ENCODE peak calls at places on chromosomes 3 and 15, in nine cellular contexts. G, B, L, P, U, V, Z, M and Y are unnamed samples.

GRCh38 chr3:106819445-106819844 is 557.8 kb upstream of the CCDC54 start:
- DNase-seq in G (no peak), B (no peak), L (no peak), P (no peak), U (no peak), V (no peak), Z (peak; percentile 67), M (no peak), Y (no peak)

GRCh38 chr3:159018341-159018740 is 216.5 kb downstream of the MFSD1 start:
- DNase-seq in G (no peak), B (no peak), L (no peak), P (no peak), U (no peak), V (no peak), Z (no peak), M (no peak), Y (no peak)

GRCh38 chr3:146100825-146101444 is 60.0 kb downstream of the PLOD2 start:
- DNase-seq in G (no peak), B (no peak), L (no peak), P (no peak), U (no peak), V (no peak), Z (no peak), M (no peak), Y (peak; percentile 77)

GRCh38 chr15:55799287-55800212 is 56.6 kb upstream of the PRTG start:
- DNase-seq in G (peak; percentile 74), B (no peak), L (peak; percentile 77), P (peak; percentile 58), U (no peak), V (no peak), Z (peak; percentile 27), M (peak; percentile 10), Y (peak; percentile 54)

GRCh38 chr3:97658670-97659285 is 105.8 kb upstream of the ARL6 start:
- DNase-seq in G (peak; percentile 13), B (no peak), L (no peak), P (peak; percentile 53), U (no peak), V (no peak), Z (peak; percentile 58), M (peak; percentile 27), Y (peak; percentile 20)

GRCh38 chr15:45640610-45641009 is 5.8 kb downstream of the SQOR start:
- DNase-seq in G (no peak), B (no peak), L (peak; percentile 84), P (peak; percentile 73), U (no peak), V (no peak), Z (no peak), M (no peak), Y (peak; percentile 97)

GRCh38 chr15:79943820-79944219 is 27.2 kb downstream of the BCL2A1 start:
- DNase-seq in G (peak; percentile 56), B (no peak), L (peak; percentile 34), P (no peak), U (no peak), V (no peak), Z (no peak), M (no peak), Y (no peak)

GRCh38 chr3:66998899-66999235 is 760 bp downstream of the KBTBD8 start:
- DNase-seq in G (no peak), B (no peak), L (no peak), P (no peak), U (no peak), V (no peak), Z (peak; percentile 49), M (no peak), Y (no peak)

GRCh38 chr3:153173758-153174516 is 11.9 kb downstream of the RAP2B start:
- DNase-seq in G (no peak), B (no peak), L (no peak), P (no peak), U (no peak), V (no peak), Z (no peak), M (no peak), Y (no peak)

GRCh38 chr15:40921949-40922607 is 7.1 kb upstream of the DLL4 start:
- DNase-seq in G (no peak), B (no peak), L (no peak), P (no peak), U (no peak), V (no peak), Z (no peak), M (no peak), Y (no peak)

GRCh38 chr3:101100361-101101009 is 107.3 kb upstream of the ABI3BP start:
- DNase-seq in G (no peak), B (no peak), L (no peak), P (no peak), U (no peak), V (no peak), Z (no peak), M (no peak), Y (no peak)

GRCh38 chr3:48039487-48040190 is 23.4 kb upstream of the MAP4 start:
- DNase-seq in G (no peak), B (no peak), L (peak; percentile 63), P (peak; percentile 76), U (no peak), V (no peak), Z (no peak), M (no peak), Y (peak; percentile 69)

GRCh38 chr15:81332326-81332725 is 8.4 kb upstream of the STARD5 start:
- DNase-seq in G (no peak), B (no peak), L (no peak), P (no peak), U (no peak), V (no peak), Z (no peak), M (no peak), Y (no peak)